ENCODE peak calls at places on chromosomes 11 and 22, in eight cellular contexts. One of them, this sample, is unnamed.
A peak's percentile ranks its signal among the peaks of the same experiment; 100 is the strongest.

GRCh38 chr22:37206118-37206840 is 6.0 kb downstream of the SSTR3 start:
- DNase-seq in suprapubic skin: peak; percentile 74
- DNase-seq in heart left ventricle: no peak
- DNase-seq in body of pancreas: no peak
- DNase-seq in left ventricle myocardium inferior: no peak
- DNase-seq in CD8-positive, alpha-beta memory T cell: no peak
- DNase-seq in thoracic aorta: no peak
- DNase-seq in CD8-positive, alpha-beta T cell: peak; percentile 45
- DNase-seq in this sample: no peak

GRCh38 chr11:114133548-114134329 is 74.2 kb downstream of the ZBTB16 start:
- DNase-seq in suprapubic skin: no peak
- DNase-seq in heart left ventricle: no peak
- DNase-seq in body of pancreas: peak; percentile 47
- DNase-seq in left ventricle myocardium inferior: no peak
- DNase-seq in CD8-positive, alpha-beta memory T cell: no peak
- DNase-seq in thoracic aorta: peak; percentile 32
- DNase-seq in CD8-positive, alpha-beta T cell: no peak
- DNase-seq in this sample: no peak

GRCh38 chr11:130924750-130925149 is 8.5 kb upstream of the SNX19 start:
- DNase-seq in suprapubic skin: no peak
- DNase-seq in heart left ventricle: no peak
- DNase-seq in body of pancreas: no peak
- DNase-seq in left ventricle myocardium inferior: no peak
- DNase-seq in CD8-positive, alpha-beta memory T cell: no peak
- DNase-seq in thoracic aorta: no peak
- DNase-seq in CD8-positive, alpha-beta T cell: no peak
- DNase-seq in this sample: no peak

GRCh38 chr11:67266424-67267187 is at the start of gene GRK2:
- DNase-seq in suprapubic skin: no peak
- DNase-seq in heart left ventricle: no peak
- DNase-seq in body of pancreas: peak; percentile 60
- DNase-seq in left ventricle myocardium inferior: no peak
- DNase-seq in CD8-positive, alpha-beta memory T cell: peak; percentile 40
- DNase-seq in thoracic aorta: no peak
- DNase-seq in CD8-positive, alpha-beta T cell: peak; percentile 72
- DNase-seq in this sample: peak; percentile 57

GRCh38 chr11:124670732-124671131 is 2.8 kb downstream of the SIAE start:
- DNase-seq in suprapubic skin: no peak
- DNase-seq in heart left ventricle: no peak
- DNase-seq in body of pancreas: no peak
- DNase-seq in left ventricle myocardium inferior: no peak
- DNase-seq in CD8-positive, alpha-beta memory T cell: peak; percentile 76
- DNase-seq in thoracic aorta: no peak
- DNase-seq in CD8-positive, alpha-beta T cell: peak; percentile 59
- DNase-seq in this sample: no peak

GRCh38 chr11:114379394-114380069 is 20.8 kb downstream of the C11orf71 start:
- DNase-seq in suprapubic skin: no peak
- DNase-seq in heart left ventricle: no peak
- DNase-seq in body of pancreas: no peak
- DNase-seq in left ventricle myocardium inferior: no peak
- DNase-seq in CD8-positive, alpha-beta memory T cell: no peak
- DNase-seq in thoracic aorta: no peak
- DNase-seq in CD8-positive, alpha-beta T cell: no peak
- DNase-seq in this sample: no peak

GRCh38 chr11:73163638-73164174 is 21.6 kb upstream of the FCHSD2 start:
- DNase-seq in suprapubic skin: no peak
- DNase-seq in heart left ventricle: no peak
- DNase-seq in body of pancreas: no peak
- DNase-seq in left ventricle myocardium inferior: no peak
- DNase-seq in CD8-positive, alpha-beta memory T cell: no peak
- DNase-seq in thoracic aorta: no peak
- DNase-seq in CD8-positive, alpha-beta T cell: no peak
- DNase-seq in this sample: no peak

GRCh38 chr22:41367680-41368542 is 13.8 kb upstream of the TEF start:
- DNase-seq in suprapubic skin: no peak
- DNase-seq in heart left ventricle: peak; percentile 59
- DNase-seq in body of pancreas: peak; percentile 74
- DNase-seq in left ventricle myocardium inferior: peak; percentile 37
- DNase-seq in CD8-positive, alpha-beta memory T cell: no peak
- DNase-seq in thoracic aorta: no peak
- DNase-seq in CD8-positive, alpha-beta T cell: no peak
- DNase-seq in this sample: no peak

GRCh38 chr11:85647604-85648299 is at the start of gene TMEM126A:
- DNase-seq in suprapubic skin: peak; percentile 94
- DNase-seq in heart left ventricle: peak; percentile 91
- DNase-seq in body of pancreas: peak; percentile 88
- DNase-seq in left ventricle myocardium inferior: peak; percentile 92
- DNase-seq in CD8-positive, alpha-beta memory T cell: peak; percentile 91
- DNase-seq in thoracic aorta: peak; percentile 50
- DNase-seq in CD8-positive, alpha-beta T cell: peak; percentile 91
- DNase-seq in this sample: peak; percentile 91

GRCh38 chr11:95647805-95648379 is 141.7 kb downstream of the FAM76B start:
- DNase-seq in suprapubic skin: no peak
- DNase-seq in heart left ventricle: no peak
- DNase-seq in body of pancreas: no peak
- DNase-seq in left ventricle myocardium inferior: no peak
- DNase-seq in CD8-positive, alpha-beta memory T cell: no peak
- DNase-seq in thoracic aorta: no peak
- DNase-seq in CD8-positive, alpha-beta T cell: no peak
- DNase-seq in this sample: no peak

GRCh38 chr11:111417766-111418435 is 38.8 kb upstream of the POU2AF1 start:
- DNase-seq in suprapubic skin: no peak
- DNase-seq in heart left ventricle: peak; percentile 40
- DNase-seq in body of pancreas: peak; percentile 54
- DNase-seq in left ventricle myocardium inferior: peak; percentile 47
- DNase-seq in CD8-positive, alpha-beta memory T cell: no peak
- DNase-seq in thoracic aorta: no peak
- DNase-seq in CD8-positive, alpha-beta T cell: no peak
- DNase-seq in this sample: no peak

GRCh38 chr11:46520971-46521745 is 72.7 kb downstream of the AMBRA1 start:
- DNase-seq in suprapubic skin: no peak
- DNase-seq in heart left ventricle: no peak
- DNase-seq in body of pancreas: no peak
- DNase-seq in left ventricle myocardium inferior: no peak
- DNase-seq in CD8-positive, alpha-beta memory T cell: no peak
- DNase-seq in thoracic aorta: no peak
- DNase-seq in CD8-positive, alpha-beta T cell: no peak
- DNase-seq in this sample: no peak

GRCh38 chr11:95991545-95991944 is 67.6 kb upstream of the MTMR2 start:
- DNase-seq in suprapubic skin: no peak
- DNase-seq in heart left ventricle: no peak
- DNase-seq in body of pancreas: no peak
- DNase-seq in left ventricle myocardium inferior: no peak
- DNase-seq in CD8-positive, alpha-beta memory T cell: no peak
- DNase-seq in thoracic aorta: no peak
- DNase-seq in CD8-positive, alpha-beta T cell: no peak
- DNase-seq in this sample: no peak

GRCh38 chr11:12164061-12165014 is 53.9 kb downstream of the MICAL2 start:
- DNase-seq in suprapubic skin: no peak
- DNase-seq in heart left ventricle: peak; percentile 26
- DNase-seq in body of pancreas: no peak
- DNase-seq in left ventricle myocardium inferior: no peak
- DNase-seq in CD8-positive, alpha-beta memory T cell: no peak
- DNase-seq in thoracic aorta: no peak
- DNase-seq in CD8-positive, alpha-beta T cell: no peak
- DNase-seq in this sample: peak; percentile 42

GRCh38 chr11:2100361-2101170 is 38.6 kb downstream of the IGF2 start:
- DNase-seq in suprapubic skin: peak; percentile 78
- DNase-seq in heart left ventricle: peak; percentile 76
- DNase-seq in body of pancreas: peak; percentile 44
- DNase-seq in left ventricle myocardium inferior: peak; percentile 65
- DNase-seq in CD8-positive, alpha-beta memory T cell: no peak
- DNase-seq in thoracic aorta: no peak
- DNase-seq in CD8-positive, alpha-beta T cell: no peak
- DNase-seq in this sample: no peak

GRCh38 chr22:19260804-19261203 is 30.7 kb downstream of the CLTCL1 start:
- DNase-seq in suprapubic skin: no peak
- DNase-seq in heart left ventricle: no peak
- DNase-seq in body of pancreas: no peak
- DNase-seq in left ventricle myocardium inferior: no peak
- DNase-seq in CD8-positive, alpha-beta memory T cell: peak; percentile 25
- DNase-seq in thoracic aorta: no peak
- DNase-seq in CD8-positive, alpha-beta T cell: no peak
- DNase-seq in this sample: no peak

GRCh38 chr11:74492084-74492483 is 1.4 kb downstream of the LIPT2 start:
- DNase-seq in suprapubic skin: no peak
- DNase-seq in heart left ventricle: no peak
- DNase-seq in body of pancreas: no peak
- DNase-seq in left ventricle myocardium inferior: no peak
- DNase-seq in CD8-positive, alpha-beta memory T cell: no peak
- DNase-seq in thoracic aorta: no peak
- DNase-seq in CD8-positive, alpha-beta T cell: no peak
- DNase-seq in this sample: no peak

GRCh38 chr11:9974375-9974774 is 310.5 kb downstream of the SWAP70 start:
- DNase-seq in suprapubic skin: no peak
- DNase-seq in heart left ventricle: no peak
- DNase-seq in body of pancreas: no peak
- DNase-seq in left ventricle myocardium inferior: no peak
- DNase-seq in CD8-positive, alpha-beta memory T cell: no peak
- DNase-seq in thoracic aorta: no peak
- DNase-seq in CD8-positive, alpha-beta T cell: no peak
- DNase-seq in this sample: no peak

GRCh38 chr11:36777302-36777701 is 179.3 kb upstream of the RAG2 start:
- DNase-seq in suprapubic skin: no peak
- DNase-seq in heart left ventricle: no peak
- DNase-seq in body of pancreas: no peak
- DNase-seq in left ventricle myocardium inferior: no peak
- DNase-seq in CD8-positive, alpha-beta memory T cell: no peak
- DNase-seq in thoracic aorta: no peak
- DNase-seq in CD8-positive, alpha-beta T cell: no peak
- DNase-seq in this sample: no peak

GRCh38 chr11:78717031-78717430 is 142.4 kb upstream of the NARS2 start:
- DNase-seq in suprapubic skin: no peak
- DNase-seq in heart left ventricle: no peak
- DNase-seq in body of pancreas: no peak
- DNase-seq in left ventricle myocardium inferior: no peak
- DNase-seq in CD8-positive, alpha-beta memory T cell: no peak
- DNase-seq in thoracic aorta: no peak
- DNase-seq in CD8-positive, alpha-beta T cell: no peak
- DNase-seq in this sample: no peak
- H3K4me1 ChIP-seq in suprapubic skin: no peaks in the 10 kb centered on the region
- H3K4me1 ChIP-seq in heart left ventricle: no peaks in the 10 kb centered on the region
- H3K4me1 ChIP-seq in body of pancreas: no peaks in the 10 kb centered on the region
- H3K4me1 ChIP-seq in left ventricle myocardium inferior: no peaks in the 10 kb centered on the region
- H3K4me1 ChIP-seq in CD8-positive, alpha-beta memory T cell: no peaks in the 10 kb centered on the region
- H3K4me1 ChIP-seq in thoracic aorta: no peaks in the 10 kb centered on the region
- H3K4me1 ChIP-seq in CD8-positive, alpha-beta T cell: no peaks in the 10 kb centered on the region
- H3K4me1 ChIP-seq in this sample: no peaks in the 10 kb centered on the region

DNA sequence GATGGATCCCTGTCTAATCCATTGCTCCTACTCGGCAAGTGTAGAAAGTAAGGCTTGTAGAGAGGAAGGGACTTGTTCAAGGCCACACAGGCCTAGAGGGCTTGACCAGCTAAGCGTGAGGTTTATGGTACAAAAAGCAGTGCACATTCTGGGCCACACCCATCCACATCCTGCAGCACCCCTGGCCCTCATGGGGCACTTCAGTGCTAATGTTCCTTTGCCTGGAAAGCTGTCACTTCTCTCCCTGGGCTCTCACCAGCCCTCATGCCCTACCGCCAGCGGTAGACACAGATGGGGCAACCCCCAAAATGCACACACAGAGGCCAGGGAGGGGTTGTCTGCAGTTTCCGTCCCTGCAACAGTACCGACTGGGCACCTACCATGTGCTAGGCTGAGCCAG is 7.1 kb upstream of the MGAT3 start:
- DNase-seq in suprapubic skin: no peak
- DNase-seq in heart left ventricle: no peak
- DNase-seq in body of pancreas: no peak
- DNase-seq in left ventricle myocardium inferior: no peak
- DNase-seq in CD8-positive, alpha-beta memory T cell: no peak
- DNase-seq in thoracic aorta: no peak
- DNase-seq in CD8-positive, alpha-beta T cell: no peak
- DNase-seq in this sample: no peak
- H3K4me1 ChIP-seq in suprapubic skin: peaks cover 40% of the 10 kb centered on the region
- H3K4me1 ChIP-seq in heart left ventricle: no peaks in the 10 kb centered on the region
- H3K4me1 ChIP-seq in body of pancreas: no peaks in the 10 kb centered on the region
- H3K4me1 ChIP-seq in left ventricle myocardium inferior: peaks cover 8% of the 10 kb centered on the region
- H3K4me1 ChIP-seq in CD8-positive, alpha-beta memory T cell: peaks cover 21% of the 10 kb centered on the region
- H3K4me1 ChIP-seq in thoracic aorta: no peaks in the 10 kb centered on the region
- H3K4me1 ChIP-seq in CD8-positive, alpha-beta T cell: peaks cover 42% of the 10 kb centered on the region
- H3K4me1 ChIP-seq in this sample: no peaks in the 10 kb centered on the region

GRCh38 chr11:8717544-8717875 is 34.9 kb downstream of the RPL27A start:
- DNase-seq in suprapubic skin: no peak
- DNase-seq in heart left ventricle: no peak
- DNase-seq in body of pancreas: peak; percentile 28
- DNase-seq in left ventricle myocardium inferior: no peak
- DNase-seq in CD8-positive, alpha-beta memory T cell: no peak
- DNase-seq in thoracic aorta: no peak
- DNase-seq in CD8-positive, alpha-beta T cell: no peak
- DNase-seq in this sample: no peak

GRCh38 chr11:8719260-8720190 is 36.9 kb downstream of the RPL27A start:
- DNase-seq in suprapubic skin: no peak
- DNase-seq in heart left ventricle: peak; percentile 60
- DNase-seq in body of pancreas: peak; percentile 44
- DNase-seq in left ventricle myocardium inferior: peak; percentile 57
- DNase-seq in CD8-positive, alpha-beta memory T cell: no peak
- DNase-seq in thoracic aorta: peak; percentile 54
- DNase-seq in CD8-positive, alpha-beta T cell: no peak
- DNase-seq in this sample: no peak

GRCh38 chr11:8720376-8720775 is 37.8 kb downstream of the RPL27A start:
- DNase-seq in suprapubic skin: no peak
- DNase-seq in heart left ventricle: no peak
- DNase-seq in body of pancreas: no peak
- DNase-seq in left ventricle myocardium inferior: no peak
- DNase-seq in CD8-positive, alpha-beta memory T cell: no peak
- DNase-seq in thoracic aorta: no peak
- DNase-seq in CD8-positive, alpha-beta T cell: no peak
- DNase-seq in this sample: no peak

GRCh38 chr11:8715501-8715900 is 32.9 kb downstream of the RPL27A start:
- DNase-seq in suprapubic skin: no peak
- DNase-seq in heart left ventricle: no peak
- DNase-seq in body of pancreas: no peak
- DNase-seq in left ventricle myocardium inferior: no peak
- DNase-seq in CD8-positive, alpha-beta memory T cell: no peak
- DNase-seq in thoracic aorta: no peak
- DNase-seq in CD8-positive, alpha-beta T cell: no peak
- DNase-seq in this sample: no peak

GRCh38 chr11:8717876-8718753 is 35.5 kb downstream of the RPL27A start:
- DNase-seq in suprapubic skin: no peak
- DNase-seq in heart left ventricle: peak; percentile 36
- DNase-seq in body of pancreas: peak; percentile 85
- DNase-seq in left ventricle myocardium inferior: peak; percentile 45
- DNase-seq in CD8-positive, alpha-beta memory T cell: no peak
- DNase-seq in thoracic aorta: no peak
- DNase-seq in CD8-positive, alpha-beta T cell: no peak
- DNase-seq in this sample: no peak
- H3K4me1 ChIP-seq in suprapubic skin: peaks cover 74% of the 10 kb centered on the region
- H3K4me1 ChIP-seq in heart left ventricle: peaks cover 70% of the 10 kb centered on the region
- H3K4me1 ChIP-seq in body of pancreas: peaks cover 66% of the 10 kb centered on the region
- H3K4me1 ChIP-seq in left ventricle myocardium inferior: peaks cover 97% of the 10 kb centered on the region
- H3K4me1 ChIP-seq in CD8-positive, alpha-beta memory T cell: no peaks in the 10 kb centered on the region
- H3K4me1 ChIP-seq in thoracic aorta: peaks cover 59% of the 10 kb centered on the region
- H3K4me1 ChIP-seq in CD8-positive, alpha-beta T cell: no peaks in the 10 kb centered on the region
- H3K4me1 ChIP-seq in this sample: no peaks in the 10 kb centered on the region

DNA sequence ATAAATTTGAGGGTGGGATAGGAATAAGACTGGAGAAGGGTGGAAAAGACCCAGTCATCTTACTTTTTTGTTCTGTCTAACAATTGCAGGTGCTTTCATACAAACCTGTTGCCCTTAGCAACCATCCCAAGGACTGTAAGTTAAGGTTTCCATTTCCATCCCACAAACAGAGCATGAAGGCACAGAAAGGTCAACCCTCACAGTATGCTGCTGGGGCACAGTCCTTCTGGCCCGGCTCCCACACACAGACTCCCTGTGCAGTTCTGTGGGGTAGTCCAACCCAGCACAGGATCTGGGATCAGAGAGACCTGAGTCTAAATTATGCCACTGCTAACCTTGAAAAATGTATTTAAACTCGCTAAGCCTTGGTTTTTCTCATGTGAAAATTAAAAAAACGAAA is 38.4 kb upstream of the ETS1 start:
- DNase-seq in suprapubic skin: no peak
- DNase-seq in heart left ventricle: no peak
- DNase-seq in body of pancreas: no peak
- DNase-seq in left ventricle myocardium inferior: no peak
- DNase-seq in CD8-positive, alpha-beta memory T cell: no peak
- DNase-seq in thoracic aorta: no peak
- DNase-seq in CD8-positive, alpha-beta T cell: peak; percentile 45
- DNase-seq in this sample: no peak
- H3K4me1 ChIP-seq in suprapubic skin: peaks cover 22% of the 10 kb centered on the region
- H3K4me1 ChIP-seq in heart left ventricle: peaks cover 5% of the 10 kb centered on the region
- H3K4me1 ChIP-seq in body of pancreas: peaks cover 21% of the 10 kb centered on the region
- H3K4me1 ChIP-seq in left ventricle myocardium inferior: peaks cover 39% of the 10 kb centered on the region
- H3K4me1 ChIP-seq in CD8-positive, alpha-beta memory T cell: peaks cover 77% of the 10 kb centered on the region
- H3K4me1 ChIP-seq in thoracic aorta: no peaks in the 10 kb centered on the region
- H3K4me1 ChIP-seq in CD8-positive, alpha-beta T cell: peaks cover 94% of the 10 kb centered on the region
- H3K4me1 ChIP-seq in this sample: no peaks in the 10 kb centered on the region